ENCODE peak calls at places on chromosomes 12 and 14, in four cellular contexts. R is K562, S is HepG2, P is GM12878. U is an unnamed sample.

GRCh38 chr12:48557919-48558318 is 11.9 kb downstream of the LALBA start:
- DNase-seq in P (no peak), S (no peak), R (no peak), U (no peak)

GRCh38 chr12:47819902-47820630 is at the start of gene HDAC7:
- DNase-seq in P (no peak), R (peak), S (peak), U (peak)

GRCh38 chr14:49586673-49587460 is 687 bp upstream of the RPS29 start:
- DNase-seq in R (peak), P (peak), S (peak), U (peak)

GRCh38 chr12:20457582-20457981 is 89.2 kb downstream of the PDE3A start:
- DNase-seq in P (no peak), S (no peak), R (no peak), U (no peak)

GRCh38 chr14:54529811-54530210 is 20.1 kb downstream of the CGRRF1 start:
- DNase-seq in P (no peak), S (no peak), R (no peak), U (no peak)

GRCh38 chr12:112714166-112714565 is 77.4 kb upstream of the RPH3A start:
- DNase-seq in S (no peak), R (no peak), P (no peak), U (no peak)

GRCh38 chr12:93766802-93767523 is 89.8 kb downstream of the CRADD start:
- DNase-seq in P (no peak), S (no peak), R (no peak), U (peak)

GRCh38 chr12:131867891-131868675 is 26.3 kb upstream of the ULK1 start:
- DNase-seq in P (no peak), S (no peak), R (no peak), U (no peak)

GRCh38 chr14:32329690-32330290 is 692 bp downstream of the AKAP6 start:
- DNase-seq in S (no peak), R (no peak), P (no peak), U (no peak)

GRCh38 chr12:65879878-65880277 is 55.6 kb downstream of the HMGA2 start:
- DNase-seq in P (no peak), S (no peak), R (no peak), U (no peak)

GRCh38 chr12:47828967-47829482 is 9.3 kb upstream of the HDAC7 start:
- DNase-seq in P (no peak), R (peak), S (no peak), U (peak)

GRCh38 chr14:66247662-66248061 is 238.5 kb upstream of the CCDC196 start:
- DNase-seq in R (no peak), S (no peak), P (no peak), U (no peak)

GRCh38 chr14:49977126-49977841 is 84.4 kb downstream of the ARF6 start:
- DNase-seq in P (no peak), S (no peak), R (peak), U (no peak)

GRCh38 chr14:53741379-53742225 is 215.0 kb downstream of the BMP4 start:
- DNase-seq in S (no peak), R (no peak), P (no peak), U (no peak)

GRCh38 chr12:92844147-92844763 is 84.8 kb downstream of the EEA1 start:
- DNase-seq in S (no peak), P (no peak), R (no peak), U (no peak)

GRCh38 chr12:89208661-89209096 is 143.6 kb downstream of the DUSP6 start:
- DNase-seq in P (no peak), R (no peak), S (no peak), U (no peak)

GRCh38 chr12:110369992-110370391 is 33.5 kb downstream of the ANAPC7 start:
- DNase-seq in P (no peak), S (no peak), R (no peak), U (no peak)

GRCh38 chr12:108855284-108856169 is 1.9 kb downstream of the SSH1 start:
- DNase-seq in P (no peak), S (peak), R (peak), U (no peak)

GRCh38 chr12:28872654-28873268 is 276.3 kb upstream of the FAR2 start:
- DNase-seq in R (peak), S (peak), P (no peak), U (peak)

GRCh38 chr14:23694085-23694975 is 58.2 kb downstream of the DHRS2 start:
- DNase-seq in P (no peak), R (no peak), S (peak), U (peak)

GRCh38 chr14:64244279-64244678 is 49.9 kb downstream of the ESR2 start:
- DNase-seq in S (no peak), R (no peak), P (no peak), U (no peak)

GRCh38 chr12:57280234-57281062 is 29.5 kb upstream of the STAC3 start:
- DNase-seq in P (peak), S (peak), R (peak), U (peak)

GRCh38 chr12:78672033-78672432 is 192.5 kb upstream of the SYT1 start:
- DNase-seq in S (no peak), R (no peak), P (no peak), U (peak)

GRCh38 chr12:128662106-128662505 is 161.7 kb downstream of the SLC15A4 start:
- DNase-seq in S (no peak), R (no peak), P (no peak), U (no peak)

GRCh38 chr14:103542545-103543088 is 13.6 kb downstream of the TRMT61A start:
- DNase-seq in R (peak), S (no peak), P (no peak), U (no peak)

GRCh38 chr14:52863339-52863700 is 71.9 kb upstream of the GNPNAT1 start:
- DNase-seq in S (no peak), R (no peak), P (no peak), U (no peak)

GRCh38 chr12:19799886-19800602 is 360.8 kb downstream of the AEBP2 start:
- DNase-seq in P (no peak), R (no peak), S (no peak), U (no peak)

GRCh38 chr14:69571879-69572633 is 2.6 kb downstream of the CCDC177 start:
- DNase-seq in P (no peak), S (peak), R (peak), U (no peak)

GRCh38 chr12:111434680-111435338 is 29.1 kb downstream of the SH2B3 start:
- DNase-seq in P (peak), S (no peak), R (no peak), U (no peak)

GRCh38 chr14:21894003-21894897 is 220.6 kb upstream of the OR4E1 start:
- DNase-seq in R (no peak), S (no peak), P (no peak), U (peak)

GRCh38 chr12:94740601-94741362 is 90.4 kb upstream of the TMCC3 start:
- DNase-seq in P (no peak), R (no peak), S (no peak), U (no peak)

GRCh38 chr12:118055144-118055557 is 5.8 kb downstream of the WSB2 start:
- DNase-seq in P (no peak), R (peak), S (peak), U (peak)

GRCh38 chr12:67067453-67068203 is 201.5 kb upstream of the CAND1 start:
- DNase-seq in R (no peak), P (no peak), S (no peak), U (peak)

GRCh38 chr12:34253674-34254073 is 231.4 kb downstream of the ALG10 start:
- DNase-seq in R (no peak), S (no peak), P (no peak), U (no peak)

GRCh38 chr12:111993290-111994150 is 19.4 kb downstream of the TMEM116 start:
- DNase-seq in R (no peak), S (no peak), P (peak), U (no peak)

GRCh38 chr14:59267046-59267445 is 78.6 kb downstream of the DAAM1 start:
- DNase-seq in S (no peak), P (no peak), R (no peak), U (no peak)

GRCh38 chr12:22276846-22277245 is 57.7 kb downstream of the ST8SIA1 start:
- DNase-seq in R (no peak), S (no peak), P (no peak), U (no peak)

GRCh38 chr14:20477211-20477876 is 8.1 kb downstream of the PNP start:
- DNase-seq in P (no peak), R (no peak), S (no peak), U (no peak)

GRCh38 chr12:125187780-125188741 is 122.8 kb downstream of the AACS start:
- DNase-seq in R (no peak), P (no peak), S (no peak), U (no peak)

GRCh38 chr12:106409898-106410297 is 52.4 kb downstream of the POLR3B start:
- DNase-seq in S (no peak), P (no peak), R (no peak), U (no peak)

GRCh38 chr12:44504799-44505198 is 371.3 kb downstream of the NELL2 start:
- DNase-seq in P (no peak), R (no peak), S (no peak), U (no peak)

GRCh38 chr12:44511289-44511688 is 364.8 kb downstream of the NELL2 start:
- DNase-seq in R (no peak), S (no peak), P (peak), U (no peak)

GRCh38 chr12:44509471-44509870 is 366.6 kb downstream of the NELL2 start:
- DNase-seq in S (no peak), P (no peak), R (no peak), U (no peak)

GRCh38 chr12:44507471-44507870 is 368.6 kb downstream of the NELL2 start:
- DNase-seq in R (no peak), P (no peak), S (no peak), U (no peak)

DNA sequence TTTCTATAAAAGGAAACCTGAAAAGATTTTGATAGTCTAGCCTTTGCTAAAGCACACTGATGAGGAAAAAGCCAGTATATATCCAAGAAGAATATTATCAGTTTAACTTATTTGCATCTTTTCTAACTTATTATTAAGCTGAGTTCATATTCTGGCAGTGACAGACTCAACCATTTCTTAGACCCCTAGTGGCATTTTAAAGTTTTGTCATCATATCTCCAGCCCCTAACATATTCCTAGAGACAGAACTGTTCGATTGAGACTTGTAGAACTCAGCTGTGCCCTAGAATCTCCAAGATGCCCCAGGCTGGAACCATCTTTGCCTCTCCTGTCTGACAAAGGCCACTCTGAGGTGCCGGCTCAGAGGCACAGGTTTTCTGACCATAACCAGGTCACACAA is 365.6 kb downstream of the NELL2 start:
- DNase-seq in S (no peak), R (no peak), P (no peak), U (no peak)
- TF ChIP-seq CTCF in S (no peak), R (no peak), P (no peak), U (no peak)

DNA sequence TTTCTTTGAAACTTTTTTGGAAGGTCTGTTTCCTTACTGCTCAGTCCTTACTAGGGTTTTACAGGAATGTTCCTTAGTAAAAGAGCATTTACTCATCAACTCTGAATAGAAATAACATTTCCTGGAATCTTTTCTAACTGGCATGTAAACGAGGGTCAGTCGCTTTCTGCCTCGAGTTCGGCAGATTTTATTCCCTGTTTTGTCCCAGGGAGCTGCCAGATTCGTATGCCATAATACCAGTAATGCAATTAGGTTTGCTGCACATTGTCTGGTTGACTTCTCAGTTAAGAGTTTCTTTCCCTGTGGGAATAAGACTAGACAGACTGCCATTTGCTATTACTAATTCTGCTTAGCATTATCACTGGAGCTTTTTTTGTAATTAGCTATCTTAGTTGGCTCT is 91.9 kb downstream of the VRK1 start:
- DNase-seq in R (no peak), P (no peak), S (no peak), U (no peak)
- TF ChIP-seq POLR2AphosphoS2 in R (no peak), P (no peak), S (no peak), U (no peak)

GRCh38 chr14:57066887-57067513 is 201.7 kb downstream of the EXOC5 start:
- DNase-seq in R (peak), S (peak), P (no peak), U (peak)
- TF ChIP-seq CTCF in R (peak), S (peak), P (peak), U (peak)

GRCh38 chr12:55818140-55818728 is 393 bp downstream of the ORMDL2 start:
- DNase-seq in S (no peak), R (peak), P (no peak), U (no peak)
- TF ChIP-seq POLR2AphosphoS2 in S (no peak), R (no peak), P (no peak), U (no peak)

DNA sequence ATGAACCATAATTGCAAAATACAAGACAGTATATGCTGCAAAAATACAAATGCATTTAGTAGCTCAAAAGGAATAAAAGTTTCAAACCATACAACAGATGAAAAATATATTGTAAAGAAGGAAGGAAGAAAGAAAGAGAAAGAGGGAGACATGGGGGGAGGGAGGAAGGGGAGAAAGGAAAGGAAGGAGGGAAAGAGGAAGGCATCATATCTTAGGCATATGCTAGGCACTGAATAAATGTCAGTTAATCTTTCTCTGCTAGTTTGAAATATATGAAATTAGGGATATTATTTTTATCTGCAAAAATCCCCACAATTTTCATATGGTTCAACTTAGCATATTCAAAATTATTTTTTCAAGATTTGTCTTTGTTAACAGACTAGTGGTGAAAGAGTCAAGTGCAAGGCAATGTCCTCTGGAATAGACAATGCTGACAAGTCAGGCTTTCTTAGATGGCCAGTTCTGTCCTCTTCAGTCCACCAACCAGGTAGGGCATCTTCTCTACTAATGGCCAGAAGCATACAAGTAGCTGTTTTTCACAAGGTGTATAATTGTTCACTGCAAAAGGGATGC is 506.4 kb downstream of the PRKD1 start:
- DNase-seq in P (no peak), S (no peak), R (no peak), U (no peak)
- TF ChIP-seq CTCF in P (no peak), S (no peak), R (no peak), U (no peak)

DNA sequence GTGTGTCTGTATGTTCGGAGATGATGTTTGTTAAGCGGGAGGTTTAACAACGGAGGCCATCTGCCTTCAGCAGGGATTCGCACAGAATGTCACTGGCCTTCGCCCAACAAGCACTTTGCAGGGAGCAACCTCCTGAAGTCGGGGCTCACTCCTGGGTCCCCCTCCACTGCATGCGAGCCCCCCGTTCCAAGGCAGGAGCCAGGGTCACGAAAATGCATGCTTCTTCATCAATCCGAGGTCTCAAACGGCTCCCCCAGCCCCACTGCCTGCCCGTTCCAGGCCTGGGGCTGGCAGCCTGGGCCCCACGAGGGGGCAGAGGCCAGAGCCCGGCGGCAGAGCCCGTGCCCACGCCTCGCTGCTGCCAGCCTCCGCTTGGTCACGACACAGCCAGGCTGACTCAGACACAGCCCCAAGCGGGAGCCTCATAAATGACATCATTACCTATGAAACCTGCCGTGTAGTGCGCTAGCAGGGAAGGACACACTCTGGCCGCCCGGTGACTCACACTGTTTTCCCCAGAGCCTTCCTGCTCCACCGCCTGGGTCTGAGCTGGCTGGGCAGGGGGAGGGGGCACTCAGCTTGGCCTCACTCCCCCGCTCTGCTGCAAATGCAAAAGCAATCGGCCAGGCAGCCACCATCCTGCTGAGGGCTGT is 169.5 kb upstream of the RTL1 start:
- DNase-seq in P (no peak), R (peak), S (peak), U (peak)
- TF ChIP-seq POLR2AphosphoS2 in P (no peak), R (no peak), S (no peak), U (no peak)

GRCh38 chr14:99524804-99525698 is 43.8 kb downstream of the CCNK start:
- DNase-seq in P (no peak), R (no peak), S (no peak), U (peak)
- TF ChIP-seq CTCF in P (peak), R (peak), S (peak), U (peak)